ENCODE peak calls at places on chromosomes 5 and 9, in four cellular contexts. B is NCI-H2081; L is stimulated activated CD8-positive, alpha-beta memory T cell treated with anti-CD3 and anti-CD28 coated beads, Interleukin-4, amount 100 ng/mL, for 48 hours; F is cardiac fibroblast. W is an unnamed sample.

GRCh38 chr5:14433202-14433601 is 148.4 kb upstream of the OTULINL start:
- DNase-seq in B (peak; percentile 28), L (no peak), F (no peak), W (no peak)

GRCh38 chr5:146072595-146072994 is 32.8 kb downstream of the PLAC8L1 start:
- DNase-seq in B (no peak), L (no peak), F (no peak), W (no peak)

GRCh38 chr9:121926417-121926816 is 166.7 kb downstream of the TTLL11 start:
- DNase-seq in B (no peak), L (no peak), F (no peak), W (no peak)

GRCh38 chr5:27475063-27475462 is 436.7 kb upstream of the CDH9 start:
- DNase-seq in B (no peak), L (no peak), F (no peak), W (no peak)

GRCh38 chr5:6732634-6733410 is 19.6 kb downstream of the TENT4A start:
- DNase-seq in B (peak; percentile 26), L (no peak), F (peak; percentile 78), W (no peak)

GRCh38 chr5:142576303-142576702 is 109.6 kb downstream of the FGF1 start:
- DNase-seq in B (no peak), L (no peak), F (no peak), W (no peak)

GRCh38 chr5:33794550-33795300 is 97.1 kb downstream of the ADAMTS12 start:
- DNase-seq in B (no peak), L (no peak), F (peak; percentile 42), W (no peak)

GRCh38 chr5:82348749-82349148 is 70.6 kb upstream of the RPS23 start:
- DNase-seq in B (no peak), L (no peak), F (peak; percentile 46), W (no peak)

GRCh38 chr5:36147681-36148080 is 4.0 kb downstream of the LMBRD2 start:
- DNase-seq in B (no peak), L (no peak), F (peak; percentile 17), W (no peak)

GRCh38 chr9:79583957-79584654 is 12.3 kb downstream of the TLE4 start:
- DNase-seq in B (no peak), L (peak; percentile 62), F (no peak), W (peak; percentile 48)

GRCh38 chr5:147310059-147310704 is 75.4 kb downstream of the STK32A start:
- DNase-seq in B (peak; percentile 47), L (no peak), F (peak; percentile 72), W (no peak)

GRCh38 chr5:111930407-111930806 is 173.4 kb upstream of the NREP start:
- DNase-seq in B (no peak), L (no peak), F (peak; percentile 47), W (no peak)

GRCh38 chr5:33890633-33891032 is 1.2 kb downstream of the ADAMTS12 start:
- DNase-seq in B (no peak), L (no peak), F (peak; percentile 39), W (no peak)

GRCh38 chr5:35803221-35803651 is 53.5 kb upstream of the IL7R start:
- DNase-seq in B (peak; percentile 75), L (no peak), F (peak; percentile 56), W (no peak)

GRCh38 chr5:111271885-111272284 is 47.7 kb downstream of the CAMK4 start:
- DNase-seq in B (no peak), L (no peak), F (no peak), W (no peak)

GRCh38 chr5:78779771-78780616 is 131.4 kb upstream of the LHFPL2 start:
- DNase-seq in B (no peak), L (no peak), F (peak; percentile 80), W (no peak)

GRCh38 chr9:136403538-136403914 is 3.6 kb upstream of the SNAPC4 start:
- DNase-seq in B (no peak), L (peak; percentile 79), F (no peak), W (peak; percentile 80)

GRCh38 chr9:108282872-108283271 is 572.9 kb downstream of the ACTL7B start:
- DNase-seq in B (no peak), L (no peak), F (peak; percentile 9), W (no peak)

GRCh38 chr5:36090033-36090432 is 23.4 kb upstream of the UGT3A2 start:
- DNase-seq in B (peak; percentile 30), L (no peak), F (peak; percentile 21), W (no peak)